ENCODE peak calls at places on chromosomes 3 and 15, in nine cellular contexts. One of them, this sample, is unnamed.
A peak's percentile ranks its signal among the peaks of the same experiment; 100 is the strongest.

GRCh38 chr3:27228805-27229204 is 140.4 kb downstream of the NEK10 start:
- DNase-seq in endothelial cell: no peak
- DNase-seq in brain microvascular endothelial cell: no peak
- DNase-seq in nephron progenitor cell: no peak
- DNase-seq in astrocyte: no peak
- DNase-seq in GM12865: peak; percentile 34
- DNase-seq in keratinocyte: no peak
- DNase-seq in uterus: no peak
- DNase-seq in tibial nerve: no peak
- DNase-seq in this sample: no peak

GRCh38 chr3:159607856-159608255 is 380.8 kb upstream of the IL12A start:
- DNase-seq in endothelial cell: no peak
- DNase-seq in brain microvascular endothelial cell: no peak
- DNase-seq in nephron progenitor cell: no peak
- DNase-seq in astrocyte: peak; percentile 37
- DNase-seq in GM12865: no peak
- DNase-seq in keratinocyte: no peak
- DNase-seq in uterus: no peak
- DNase-seq in tibial nerve: no peak
- DNase-seq in this sample: no peak

GRCh38 chr15:67248106-67248505 is 6.4 kb downstream of the AAGAB start:
- DNase-seq in endothelial cell: no peak
- DNase-seq in brain microvascular endothelial cell: no peak
- DNase-seq in nephron progenitor cell: no peak
- DNase-seq in astrocyte: peak; percentile 14
- DNase-seq in GM12865: no peak
- DNase-seq in keratinocyte: no peak
- DNase-seq in uterus: no peak
- DNase-seq in tibial nerve: no peak
- DNase-seq in this sample: no peak

GRCh38 chr15:71262599-71262998 is 147.3 kb downstream of the THSD4 start:
- DNase-seq in endothelial cell: no peak
- DNase-seq in brain microvascular endothelial cell: no peak
- DNase-seq in nephron progenitor cell: no peak
- DNase-seq in astrocyte: no peak
- DNase-seq in GM12865: no peak
- DNase-seq in keratinocyte: no peak
- DNase-seq in uterus: no peak
- DNase-seq in tibial nerve: no peak
- DNase-seq in this sample: no peak

GRCh38 chr3:71262368-71263265 is 320.9 kb downstream of the FOXP1 start:
- DNase-seq in endothelial cell: no peak
- DNase-seq in brain microvascular endothelial cell: no peak
- DNase-seq in nephron progenitor cell: no peak
- DNase-seq in astrocyte: no peak
- DNase-seq in GM12865: no peak
- DNase-seq in keratinocyte: no peak
- DNase-seq in uterus: no peak
- DNase-seq in tibial nerve: no peak
- DNase-seq in this sample: no peak

GRCh38 chr3:16243706-16244490 is 20.8 kb downstream of the DPH3 start:
- DNase-seq in endothelial cell: no peak
- DNase-seq in brain microvascular endothelial cell: peak; percentile 22
- DNase-seq in nephron progenitor cell: no peak
- DNase-seq in astrocyte: peak; percentile 39
- DNase-seq in GM12865: no peak
- DNase-seq in keratinocyte: no peak
- DNase-seq in uterus: no peak
- DNase-seq in tibial nerve: no peak
- DNase-seq in this sample: no peak

GRCh38 chr3:72128906-72129305 is 344.0 kb upstream of the PROK2 start:
- DNase-seq in endothelial cell: no peak
- DNase-seq in brain microvascular endothelial cell: no peak
- DNase-seq in nephron progenitor cell: no peak
- DNase-seq in astrocyte: no peak
- DNase-seq in GM12865: no peak
- DNase-seq in keratinocyte: no peak
- DNase-seq in uterus: no peak
- DNase-seq in tibial nerve: no peak
- DNase-seq in this sample: no peak

GRCh38 chr3:23876901-23877300 is 39.9 kb downstream of the NKIRAS1 start:
- DNase-seq in endothelial cell: no peak
- DNase-seq in brain microvascular endothelial cell: no peak
- DNase-seq in nephron progenitor cell: no peak
- DNase-seq in astrocyte: no peak
- DNase-seq in GM12865: no peak
- DNase-seq in keratinocyte: no peak
- DNase-seq in uterus: no peak
- DNase-seq in tibial nerve: no peak
- DNase-seq in this sample: no peak

GRCh38 chr15:88497109-88497761 is 29.7 kb downstream of the MRPS11 start:
- DNase-seq in endothelial cell: no peak
- DNase-seq in brain microvascular endothelial cell: no peak
- DNase-seq in nephron progenitor cell: no peak
- DNase-seq in astrocyte: no peak
- DNase-seq in GM12865: no peak
- DNase-seq in keratinocyte: no peak
- DNase-seq in uterus: no peak
- DNase-seq in tibial nerve: no peak
- DNase-seq in this sample: no peak

GRCh38 chr3:194313642-194314430 is 37.3 kb downstream of the CPN2 start:
- DNase-seq in endothelial cell: no peak
- DNase-seq in brain microvascular endothelial cell: no peak
- DNase-seq in nephron progenitor cell: no peak
- DNase-seq in astrocyte: peak; percentile 53
- DNase-seq in GM12865: no peak
- DNase-seq in keratinocyte: no peak
- DNase-seq in uterus: peak; percentile 89
- DNase-seq in tibial nerve: peak; percentile 48
- DNase-seq in this sample: peak; percentile 35

GRCh38 chr15:44159492-44159891 is 35.6 kb downstream of the FRMD5 start:
- DNase-seq in endothelial cell: no peak
- DNase-seq in brain microvascular endothelial cell: no peak
- DNase-seq in nephron progenitor cell: no peak
- DNase-seq in astrocyte: no peak
- DNase-seq in GM12865: no peak
- DNase-seq in keratinocyte: no peak
- DNase-seq in uterus: no peak
- DNase-seq in tibial nerve: no peak
- DNase-seq in this sample: no peak

GRCh38 chr3:186930639-186931486 is 537 bp downstream of the ST6GAL1 start:
- DNase-seq in endothelial cell: peak; percentile 67
- DNase-seq in brain microvascular endothelial cell: peak; percentile 33
- DNase-seq in nephron progenitor cell: peak; percentile 73
- DNase-seq in astrocyte: peak; percentile 41
- DNase-seq in GM12865: peak; percentile 90
- DNase-seq in keratinocyte: no peak
- DNase-seq in uterus: peak; percentile 35
- DNase-seq in tibial nerve: peak; percentile 15
- DNase-seq in this sample: peak; percentile 73

GRCh38 chr3:70539908-70540307 is 227.5 kb upstream of the MDFIC2 start:
- DNase-seq in endothelial cell: no peak
- DNase-seq in brain microvascular endothelial cell: no peak
- DNase-seq in nephron progenitor cell: no peak
- DNase-seq in astrocyte: no peak
- DNase-seq in GM12865: peak; percentile 16
- DNase-seq in keratinocyte: no peak
- DNase-seq in uterus: no peak
- DNase-seq in tibial nerve: no peak
- DNase-seq in this sample: no peak

GRCh38 chr15:90845201-90845949 is 23.0 kb upstream of the FURIN start:
- DNase-seq in endothelial cell: no peak
- DNase-seq in brain microvascular endothelial cell: peak; percentile 81
- DNase-seq in nephron progenitor cell: no peak
- DNase-seq in astrocyte: peak; percentile 82
- DNase-seq in GM12865: peak; percentile 70
- DNase-seq in keratinocyte: peak; percentile 48
- DNase-seq in uterus: no peak
- DNase-seq in tibial nerve: no peak
- DNase-seq in this sample: no peak

GRCh38 chr15:55823191-55823670 is 80.3 kb upstream of the PRTG start:
- DNase-seq in endothelial cell: no peak
- DNase-seq in brain microvascular endothelial cell: peak; percentile 50
- DNase-seq in nephron progenitor cell: no peak
- DNase-seq in astrocyte: peak; percentile 96
- DNase-seq in GM12865: no peak
- DNase-seq in keratinocyte: no peak
- DNase-seq in uterus: peak; percentile 28
- DNase-seq in tibial nerve: no peak
- DNase-seq in this sample: no peak

GRCh38 chr15:54101664-54102270 is 123.5 kb downstream of the UNC13C start:
- DNase-seq in endothelial cell: no peak
- DNase-seq in brain microvascular endothelial cell: no peak
- DNase-seq in nephron progenitor cell: no peak
- DNase-seq in astrocyte: no peak
- DNase-seq in GM12865: no peak
- DNase-seq in keratinocyte: no peak
- DNase-seq in uterus: no peak
- DNase-seq in tibial nerve: no peak
- DNase-seq in this sample: no peak

GRCh38 chr15:44029003-44029402 is 166.1 kb downstream of the FRMD5 start:
- DNase-seq in endothelial cell: no peak
- DNase-seq in brain microvascular endothelial cell: no peak
- DNase-seq in nephron progenitor cell: no peak
- DNase-seq in astrocyte: no peak
- DNase-seq in GM12865: no peak
- DNase-seq in keratinocyte: no peak
- DNase-seq in uterus: no peak
- DNase-seq in tibial nerve: no peak
- DNase-seq in this sample: no peak

GRCh38 chr3:20539666-20540460 is 353.9 kb upstream of the SGO1 start:
- DNase-seq in endothelial cell: no peak
- DNase-seq in brain microvascular endothelial cell: no peak
- DNase-seq in nephron progenitor cell: no peak
- DNase-seq in astrocyte: no peak
- DNase-seq in GM12865: no peak
- DNase-seq in keratinocyte: no peak
- DNase-seq in uterus: no peak
- DNase-seq in tibial nerve: no peak
- DNase-seq in this sample: no peak

GRCh38 chr3:146187334-146187950 is 26.5 kb upstream of the PLOD2 start:
- DNase-seq in endothelial cell: peak; percentile 28
- DNase-seq in brain microvascular endothelial cell: peak; percentile 40
- DNase-seq in nephron progenitor cell: peak; percentile 10
- DNase-seq in astrocyte: no peak
- DNase-seq in GM12865: peak; percentile 18
- DNase-seq in keratinocyte: no peak
- DNase-seq in uterus: peak; percentile 18
- DNase-seq in tibial nerve: no peak
- DNase-seq in this sample: no peak

GRCh38 chr3:188881954-188882641 is 289.7 kb upstream of the TPRG1 start:
- DNase-seq in endothelial cell: no peak
- DNase-seq in brain microvascular endothelial cell: peak; percentile 29
- DNase-seq in nephron progenitor cell: no peak
- DNase-seq in astrocyte: peak; percentile 98
- DNase-seq in GM12865: no peak
- DNase-seq in keratinocyte: peak; percentile 52
- DNase-seq in uterus: no peak
- DNase-seq in tibial nerve: no peak
- DNase-seq in this sample: no peak

GRCh38 chr15:64703632-64703959 is 71.8 kb downstream of the RBPMS2 start:
- DNase-seq in endothelial cell: no peak
- DNase-seq in brain microvascular endothelial cell: no peak
- DNase-seq in nephron progenitor cell: no peak
- DNase-seq in astrocyte: no peak
- DNase-seq in GM12865: no peak
- DNase-seq in keratinocyte: no peak
- DNase-seq in uterus: no peak
- DNase-seq in tibial nerve: no peak
- DNase-seq in this sample: no peak

GRCh38 chr3:8987673-8988655 is 24.7 kb upstream of the RAD18 start:
- DNase-seq in endothelial cell: peak; percentile 79
- DNase-seq in brain microvascular endothelial cell: peak; percentile 60
- DNase-seq in nephron progenitor cell: peak; percentile 78
- DNase-seq in astrocyte: peak; percentile 14
- DNase-seq in GM12865: peak; percentile 72
- DNase-seq in keratinocyte: no peak
- DNase-seq in uterus: peak; percentile 49
- DNase-seq in tibial nerve: peak; percentile 43
- DNase-seq in this sample: peak; percentile 81
- TF ChIP-seq CTCF in endothelial cell: peak; percentile 85
- TF ChIP-seq CTCF in brain microvascular endothelial cell: peak; percentile 93
- TF ChIP-seq CTCF in nephron progenitor cell: peak; percentile 77
- TF ChIP-seq CTCF in astrocyte: peak; percentile 65
- TF ChIP-seq CTCF in GM12865: peak; percentile 94
- TF ChIP-seq CTCF in keratinocyte: peak; percentile 89
- TF ChIP-seq CTCF in uterus: peak; percentile 49
- TF ChIP-seq CTCF in tibial nerve: peak; percentile 79
- TF ChIP-seq CTCF in this sample: peak; percentile 82

GRCh38 chr3:135516143-135516542 is 449.4 kb upstream of the PPP2R3A start:
- DNase-seq in endothelial cell: no peak
- DNase-seq in brain microvascular endothelial cell: peak; percentile 5
- DNase-seq in nephron progenitor cell: no peak
- DNase-seq in astrocyte: peak; percentile 57
- DNase-seq in GM12865: no peak
- DNase-seq in keratinocyte: no peak
- DNase-seq in uterus: no peak
- DNase-seq in tibial nerve: no peak
- DNase-seq in this sample: no peak
- TF ChIP-seq CTCF in endothelial cell: peak; percentile 53
- TF ChIP-seq CTCF in brain microvascular endothelial cell: peak; percentile 69
- TF ChIP-seq CTCF in nephron progenitor cell: peak; percentile 34
- TF ChIP-seq CTCF in astrocyte: peak; percentile 52
- TF ChIP-seq CTCF in GM12865: no peak
- TF ChIP-seq CTCF in keratinocyte: no peak
- TF ChIP-seq CTCF in uterus: no peak
- TF ChIP-seq CTCF in tibial nerve: no peak
- TF ChIP-seq CTCF in this sample: peak; percentile 44

GRCh38 chr15:60799885-60800728 is 321.2 kb upstream of the ICE2 start:
- DNase-seq in endothelial cell: no peak
- DNase-seq in brain microvascular endothelial cell: no peak
- DNase-seq in nephron progenitor cell: no peak
- DNase-seq in astrocyte: peak; percentile 37
- DNase-seq in GM12865: no peak
- DNase-seq in keratinocyte: no peak
- DNase-seq in uterus: no peak
- DNase-seq in tibial nerve: no peak
- DNase-seq in this sample: no peak
- TF ChIP-seq CTCF in endothelial cell: no peak
- TF ChIP-seq CTCF in brain microvascular endothelial cell: no peak
- TF ChIP-seq CTCF in nephron progenitor cell: no peak
- TF ChIP-seq CTCF in astrocyte: no peak
- TF ChIP-seq CTCF in GM12865: no peak
- TF ChIP-seq CTCF in keratinocyte: no peak
- TF ChIP-seq CTCF in uterus: no peak
- TF ChIP-seq CTCF in tibial nerve: no peak
- TF ChIP-seq CTCF in this sample: no peak

DNA sequence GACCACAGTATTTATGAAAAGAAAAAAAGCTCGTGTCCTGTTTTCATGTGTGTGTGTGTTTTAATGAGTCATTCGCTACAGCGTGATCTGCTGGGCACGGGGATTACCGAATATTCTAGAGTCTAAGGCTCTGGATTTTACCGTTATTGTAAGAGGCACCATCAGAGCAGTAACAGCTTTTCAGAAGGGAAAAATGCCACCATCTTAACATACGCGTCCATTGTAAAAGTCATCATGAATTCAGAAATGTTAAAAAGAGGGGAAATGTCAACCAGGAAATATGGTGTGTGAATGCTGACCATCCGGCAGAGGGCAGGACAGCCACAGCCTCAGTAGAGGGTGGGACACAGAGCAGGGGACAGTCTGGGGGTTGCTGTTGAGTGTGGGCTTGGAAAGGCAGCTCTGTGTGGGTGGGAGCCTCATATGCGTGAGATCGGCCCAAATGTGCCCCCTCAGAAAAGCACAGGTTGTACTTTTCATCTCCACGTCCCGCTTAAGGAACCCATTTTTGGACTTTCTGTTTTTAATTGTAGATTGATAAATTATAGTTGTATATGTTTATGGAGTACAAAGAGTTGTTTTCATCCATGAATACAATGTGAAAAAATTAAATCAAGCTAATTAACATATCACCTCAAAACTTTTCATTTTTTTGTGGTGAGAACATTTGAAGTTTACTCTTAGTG is 69.6 kb downstream of the ASB7 start:
- DNase-seq in endothelial cell: peak; percentile 44
- DNase-seq in brain microvascular endothelial cell: peak; percentile 33
- DNase-seq in nephron progenitor cell: peak; percentile 45
- DNase-seq in astrocyte: no peak
- DNase-seq in GM12865: no peak
- DNase-seq in keratinocyte: no peak
- DNase-seq in uterus: peak; percentile 29
- DNase-seq in tibial nerve: no peak
- DNase-seq in this sample: no peak
- TF ChIP-seq CTCF in endothelial cell: peak; percentile 38
- TF ChIP-seq CTCF in brain microvascular endothelial cell: peak; percentile 87
- TF ChIP-seq CTCF in nephron progenitor cell: peak; percentile 46
- TF ChIP-seq CTCF in astrocyte: peak; percentile 65
- TF ChIP-seq CTCF in GM12865: no peak
- TF ChIP-seq CTCF in keratinocyte: peak; percentile 66
- TF ChIP-seq CTCF in uterus: peak; percentile 38
- TF ChIP-seq CTCF in tibial nerve: peak; percentile 63
- TF ChIP-seq CTCF in this sample: peak; percentile 26

This sample was measured in glutamatergic neuron.